ENCODE peak calls at places on chromosomes 4 and X, in four cellular contexts. T is right lobe of liver; V is effector memory CD4-positive, alpha-beta T cell; O is GM12878. C is an unnamed sample. For H3K9me3, the result is how much of the 10 kb centered on the place peaks cover.

GRCh38 chrX:102745513-102746133 is 25.1 kb downstream of the GPRASP3 start:
- DNase-seq in T (no peak), V (no peak), O (no peak), C (no peak)

GRCh38 chr4:10810411-10810810 is 125.8 kb upstream of the CLNK start:
- DNase-seq in T (no peak), V (no peak), O (no peak), C (no peak)

GRCh38 chrX:149286940-149287349 is 218.2 kb downstream of the IDS start:
- DNase-seq in T (peak), V (peak), O (peak), C (no peak)

GRCh38 chrX:56763556-56764152 is 34.6 kb downstream of the NBDY start:
- DNase-seq in T (peak), V (peak), O (no peak), C (no peak)

GRCh38 chr4:40283968-40284367 is 51.2 kb upstream of the CHRNA9 start:
- DNase-seq in T (no peak), V (peak), O (no peak), C (peak)

GRCh38 chrX:9788908-9789307 is 2.7 kb downstream of the SHROOM2 start:
- DNase-seq in T (peak), V (no peak), O (no peak), C (no peak)

GRCh38 chr4:48816971-48817370 is 13.9 kb upstream of the OCIAD1 start:
- DNase-seq in T (no peak), V (no peak), O (no peak), C (no peak)

GRCh38 chr4:13261486-13262257 is 222.5 kb downstream of the RAB28 start:
- DNase-seq in T (no peak), V (no peak), O (no peak), C (no peak)

GRCh38 chrX:37420179-37420578 is 71.0 kb downstream of the PRRG1 start:
- DNase-seq in T (no peak), V (no peak), O (no peak), C (no peak)

GRCh38 chr4:149790172-149790907 is 25.3 kb downstream of the IQCM start:
- DNase-seq in T (no peak), V (no peak), O (no peak), C (no peak)

GRCh38 chrX:12804655-12805054 is 13.4 kb downstream of the PRPS2 start:
- DNase-seq in T (no peak), V (no peak), O (no peak), C (no peak)

GRCh38 chr4:108157655-108158054 is 11.1 kb downstream of the LEF1 start:
- DNase-seq in T (no peak), V (no peak), O (no peak), C (no peak)
- H3K9me3 ChIP-seq in T (under half), V (under half), O (under half), C (under half)

GRCh38 chr4:4791299-4791798 is 68.1 kb upstream of the MSX1 start:
- DNase-seq in T (no peak), V (no peak), O (no peak), C (no peak)

GRCh38 chr4:4794421-4794820 is 65.0 kb upstream of the MSX1 start:
- DNase-seq in T (no peak), V (no peak), O (no peak), C (no peak)

GRCh38 chr4:4789462-4789861 is 70.0 kb upstream of the MSX1 start:
- DNase-seq in T (no peak), V (no peak), O (no peak), C (no peak)

GRCh38 chr4:4788573-4788972 is 70.9 kb upstream of the MSX1 start:
- DNase-seq in T (no peak), V (no peak), O (no peak), C (no peak)

GRCh38 chr4:4792516-4792915 is 66.9 kb upstream of the MSX1 start:
- DNase-seq in T (no peak), V (no peak), O (no peak), C (no peak)
- H3K9me3 ChIP-seq in T (under half), V (under half), O (under half), C (under half)

DNA sequence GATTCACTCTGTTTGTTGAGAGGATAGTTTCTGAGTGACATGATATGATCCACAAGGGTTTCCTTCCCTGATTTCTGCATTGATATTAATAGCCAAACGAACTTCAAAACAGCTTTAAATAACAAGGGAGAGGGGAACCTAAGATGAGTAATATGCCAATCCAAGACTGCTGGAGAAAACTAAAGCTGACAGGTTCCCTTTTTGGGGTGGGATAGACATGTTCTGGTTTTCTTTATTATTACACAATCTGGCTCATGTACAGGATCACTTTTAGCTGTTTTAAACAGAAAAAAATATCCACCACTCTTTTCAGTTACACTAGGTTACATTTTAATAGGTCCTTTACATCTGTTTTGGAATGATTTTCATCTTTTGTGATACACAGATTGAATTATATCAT is 182.2 kb downstream of the AR start:
- DNase-seq in T (no peak), V (no peak), O (no peak), C (no peak)
- H3K9me3 ChIP-seq in T (under half), V (under half), O (under half), C (under half)

GRCh38 chr4:16240300-16240699 is 14.0 kb upstream of the TAPT1 start:
- DNase-seq in T (no peak), V (no peak), O (no peak), C (no peak)

GRCh38 chr4:16239086-16239485 is 12.8 kb upstream of the TAPT1 start:
- DNase-seq in T (no peak), V (no peak), O (no peak), C (no peak)

GRCh38 chr4:16236402-16237023 is 10.2 kb upstream of the TAPT1 start:
- DNase-seq in T (no peak), V (no peak), O (no peak), C (no peak)

GRCh38 chr4:16237715-16238114 is 11.4 kb upstream of the TAPT1 start:
- DNase-seq in T (no peak), V (no peak), O (no peak), C (no peak)

DNA sequence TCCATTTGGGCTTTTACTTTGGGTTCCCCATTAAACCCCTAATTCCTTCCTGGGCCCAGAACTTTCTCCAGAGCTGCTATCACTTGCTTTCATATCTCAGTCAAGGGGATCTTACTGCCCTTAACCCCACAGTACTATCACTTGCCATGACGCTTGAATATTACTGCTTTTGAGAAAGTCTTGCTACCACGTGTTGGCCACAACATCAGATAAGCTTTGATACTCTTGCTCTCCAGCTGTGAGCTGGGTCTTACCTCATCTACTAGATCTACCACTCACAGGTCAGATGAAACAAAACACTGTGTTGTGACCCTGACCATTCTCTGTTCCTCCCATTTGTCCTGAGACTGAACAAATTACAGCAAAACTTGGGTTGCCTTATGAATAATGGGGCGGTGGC is 12.0 kb upstream of the TAPT1 start:
- DNase-seq in T (no peak), V (no peak), O (no peak), C (no peak)
- H3K9me3 ChIP-seq in T (under half), V (under half), O (under half), C (under half)

GRCh38 chr4:173666-174314 is 49.5 kb downstream of the ZNF718 start:
- DNase-seq in T (no peak), V (no peak), O (no peak), C (no peak)
- H3K9me3 ChIP-seq in T (under half), V (half or more), O (under half), C (under half)